ENCODE peak calls at places on chromosomes 5 and 9, in five cellular contexts. J, D, A, K and V are unnamed samples.

GRCh38 chr9:29100762-29101161 is 1527.5 kb upstream of the C9orf72 start:
- DNase-seq in J (no peak), D (no peak), A (no peak), K (no peak), V (no peak)

GRCh38 chr5:148915224-148915803 is 88.9 kb downstream of the ADRB2 start:
- DNase-seq in J (no peak), D (no peak), A (no peak), K (peak), V (no peak)

GRCh38 chr5:134511796-134512660 is 13.4 kb upstream of the JADE2 start:
- DNase-seq in J (no peak), D (peak), A (no peak), K (peak), V (peak)

GRCh38 chr5:132073231-132074013 is at the start of gene CSF2:
- DNase-seq in J (no peak), D (peak), A (no peak), K (no peak), V (peak)

GRCh38 chr9:133609311-133610098 is at the start of gene FAM163B:
- DNase-seq in J (no peak), D (no peak), A (peak), K (no peak), V (peak)

GRCh38 chr9:97900738-97901565 is 21.3 kb downstream of the TRMO start:
- DNase-seq in J (no peak), D (peak), A (no peak), K (peak), V (peak)

GRCh38 chr9:132948482-132949050 is 4.2 kb upstream of the TSC1 start:
- DNase-seq in J (no peak), D (no peak), A (no peak), K (no peak), V (no peak)

GRCh38 chr5:137431051-137431450 is 68.1 kb downstream of the SPOCK1 start:
- DNase-seq in J (no peak), D (no peak), A (no peak), K (no peak), V (no peak)

GRCh38 chr5:59007460-59008063 is 424.7 kb downstream of the RAB3C start:
- DNase-seq in J (no peak), D (peak), A (no peak), K (peak), V (no peak)

GRCh38 chr5:45578270-45578669 is 117.9 kb downstream of the HCN1 start:
- DNase-seq in J (no peak), D (peak), A (no peak), K (peak), V (no peak)

GRCh38 chr5:179827684-179828083 is 7.0 kb downstream of the SQSTM1 start:
- DNase-seq in J (no peak), D (peak), A (no peak), K (peak), V (peak)

GRCh38 chr9:114365194-114365593 is 22.6 kb downstream of the AKNA start:
- DNase-seq in J (no peak), D (no peak), A (no peak), K (no peak), V (no peak)

GRCh38 chr9:113631811-113632665 is 168.5 kb downstream of the RGS3 start:
- DNase-seq in J (no peak), D (no peak), A (no peak), K (no peak), V (peak)

GRCh38 chr5:111748304-111748763 is 8.7 kb downstream of the NREP start:
- DNase-seq in J (no peak), D (no peak), A (no peak), K (peak), V (peak)

GRCh38 chr5:81579525-81579924 is 171.4 kb downstream of the SSBP2 start:
- DNase-seq in J (no peak), D (no peak), A (no peak), K (peak), V (peak)

GRCh38 chr5:38086777-38087176 is 171.6 kb upstream of the EGFLAM start:
- DNase-seq in J (no peak), D (no peak), A (no peak), K (no peak), V (no peak)

GRCh38 chr5:159031513-159031912 is 68.2 kb downstream of the EBF1 start:
- DNase-seq in J (no peak), D (no peak), A (no peak), K (no peak), V (no peak)

GRCh38 chr5:156764149-156764548 is 85.9 kb upstream of the PPP1R2B start:
- DNase-seq in J (no peak), D (no peak), A (no peak), K (peak), V (no peak)

GRCh38 chr9:123893831-123894460 is 36.0 kb downstream of the DENND1A start:
- DNase-seq in J (no peak), D (no peak), A (no peak), K (no peak), V (peak)

GRCh38 chr9:38694676-38695075 is 25.3 kb downstream of the FAM240B start:
- DNase-seq in J (no peak), D (no peak), A (no peak), K (no peak), V (no peak)

GRCh38 chr9:123640792-123641222 is 284.8 kb downstream of the CRB2 start:
- DNase-seq in J (no peak), D (no peak), A (no peak), K (no peak), V (no peak)